ENCODE peak calls at places on chromosomes 13 and 19, in four cellular contexts. A, G, R and X are unnamed samples.
A peak's percentile ranks its signal among the peaks of the same experiment; 100 is the strongest.

GRCh38 chr13:28485551-28485950 is 9.4 kb downstream of the FLT1 start:
- DNase-seq in A (no peak), G (no peak), R (no peak), X (no peak)

GRCh38 chr13:86051134-86052103 is 252.2 kb upstream of the SLITRK6 start:
- DNase-seq in G (no peak), A (peak; percentile 30), R (no peak), X (no peak)

GRCh38 chr13:40660270-40660669 is 6.2 kb downstream of the FOXO1 start:
- DNase-seq in A (no peak), R (no peak), G (no peak), X (no peak)

GRCh38 chr19:49851456-49852259 is 699 bp downstream of the PTOV1 start:
- DNase-seq in G (peak; percentile 86), A (no peak), R (no peak), X (no peak)

GRCh38 chr13:28505543-28506135 is 10.7 kb upstream of the FLT1 start:
- DNase-seq in A (no peak), G (no peak), R (no peak), X (no peak)

GRCh38 chr13:96511587-96511986 is 421.7 kb downstream of the HS6ST3 start:
- DNase-seq in A (no peak), R (no peak), G (no peak), X (no peak)

GRCh38 chr13:73287871-73288270 is 229.1 kb downstream of the KLF5 start:
- DNase-seq in A (peak; percentile 12), G (no peak), R (no peak), X (no peak)

GRCh38 chr19:51529301-51529700 is 2.2 kb downstream of the SIGLEC6 start:
- DNase-seq in G (no peak), A (no peak), R (no peak), X (no peak)

GRCh38 chr19:36837525-36837901 is 674 bp downstream of the ZNF790 start:
- DNase-seq in A (no peak), G (no peak), R (no peak), X (no peak)

GRCh38 chr19:2478324-2478755 is 2.4 kb downstream of the GADD45B start:
- DNase-seq in A (peak; percentile 74), R (no peak), G (no peak), X (peak; percentile 96)

GRCh38 chr19:49212302-49212701 is 54.7 kb downstream of the TRPM4 start:
- DNase-seq in G (peak; percentile 12), A (no peak), R (no peak), X (no peak)

GRCh38 chr19:35213678-35214632 is 14.6 kb downstream of the FAM187B start:
- DNase-seq in R (peak; percentile 87), A (peak; percentile 85), G (no peak), X (peak; percentile 69)

GRCh38 chr13:49400755-49401659 is 42.9 kb downstream of the CAB39L start:
- DNase-seq in G (no peak), R (no peak), A (no peak), X (no peak)

GRCh38 chr19:36054733-36055686 is at the start of gene WDR62:
- DNase-seq in G (peak; percentile 95), R (peak; percentile 83), A (peak; percentile 98), X (peak; percentile 94)

GRCh38 chr13:84645196-84646071 is 763.2 kb upstream of the SLITRK1 start:
- DNase-seq in A (no peak), G (no peak), R (no peak), X (no peak)

GRCh38 chr19:39813264-39813998 is 20.5 kb downstream of the DYRK1B start:
- DNase-seq in G (no peak), R (no peak), A (no peak), X (no peak)

GRCh38 chr13:69950160-69950559 is 157.5 kb upstream of the ATXN8OS start:
- DNase-seq in R (no peak), G (no peak), A (no peak), X (no peak)

GRCh38 chr13:30697177-30697953 is 38.0 kb upstream of the ALOX5AP start:
- DNase-seq in G (no peak), A (no peak), R (no peak), X (no peak)

GRCh38 chr13:35978607-35979316 is 152.4 kb downstream of the DCLK1 start:
- DNase-seq in A (peak; percentile 40), G (peak; percentile 33), R (peak; percentile 29), X (peak; percentile 15)

GRCh38 chr13:23794267-23795161 is 94.7 kb downstream of the MIPEP start:
- DNase-seq in G (no peak), R (no peak), A (no peak), X (no peak)

GRCh38 chr13:99871249-99871898 is 100.2 kb downstream of the ZIC5 start:
- DNase-seq in A (no peak), G (no peak), R (no peak), X (no peak)

GRCh38 chr13:75637101-75637774 is 1.1 kb downstream of the LMO7 start:
- DNase-seq in A (no peak), R (no peak), G (no peak), X (no peak)

GRCh38 chr13:95643471-95643813 is 1.1 kb downstream of the DZIP1 start:
- DNase-seq in A (peak; percentile 23), G (no peak), R (no peak), X (no peak)

GRCh38 chr19:45769821-45770191 is 754 bp upstream of the SIX5 start:
- DNase-seq in R (no peak), G (no peak), A (peak; percentile 70), X (peak; percentile 45)

GRCh38 chr13:76683168-76683567 is 203.0 kb downstream of the KCTD12 start:
- DNase-seq in R (no peak), G (no peak), A (no peak), X (no peak)

GRCh38 chr13:76672422-76672821 is 213.8 kb downstream of the KCTD12 start:
- DNase-seq in A (no peak), G (no peak), R (no peak), X (no peak)

GRCh38 chr13:23695711-23696512 is 125.7 kb downstream of the TNFRSF19 start:
- DNase-seq in R (no peak), G (no peak), A (no peak), X (peak; percentile 61)

GRCh38 chr19:1065606-1066109 is 1.3 kb upstream of the ARHGAP45 start:
- DNase-seq in R (peak; percentile 68), G (no peak), A (no peak), X (no peak)

GRCh38 chr13:23552661-23553060 is 17.6 kb upstream of the TNFRSF19 start:
- DNase-seq in R (no peak), A (no peak), G (no peak), X (no peak)

GRCh38 chr13:39273953-39274352 is 235.7 kb downstream of the NHLRC3 start:
- DNase-seq in G (no peak), A (peak; percentile 5), R (no peak), X (no peak)

GRCh38 chr19:31378404-31378803 is 29.2 kb upstream of the TSHZ3 start:
- DNase-seq in R (no peak), G (no peak), A (peak; percentile 18), X (no peak)

GRCh38 chr13:45490068-45490467 is 25.3 kb downstream of the COG3 start:
- DNase-seq in R (no peak), G (no peak), A (peak; percentile 9), X (no peak)

GRCh38 chr19:48999481-49000325 is 6.0 kb downstream of the RUVBL2 start:
- DNase-seq in G (peak; percentile 56), R (no peak), A (peak; percentile 85), X (no peak)

GRCh38 chr13:21826214-21827015 is 155.5 kb downstream of the FGF9 start:
- DNase-seq in G (no peak), R (no peak), A (no peak), X (no peak)

GRCh38 chr19:5682293-5682592 is 1.4 kb downstream of the HSD11B1L start:
- DNase-seq in G (no peak), A (no peak), R (no peak), X (no peak)

GRCh38 chr19:54062643-54063042 is 1.1 kb downstream of the VSTM1 start:
- DNase-seq in G (peak; percentile 5), A (no peak), R (no peak), X (no peak)

GRCh38 chr19:4583961-4584669 is 24.6 kb upstream of the SEMA6B start:
- DNase-seq in G (peak; percentile 74), R (no peak), A (no peak), X (no peak)

GRCh38 chr13:48892311-48892710 is 83.4 kb upstream of the FNDC3A start:
- DNase-seq in G (no peak), R (peak; percentile 59), A (peak; percentile 69), X (no peak)

GRCh38 chr13:99182439-99182838 is 18.2 kb upstream of the UBAC2 start:
- DNase-seq in G (no peak), A (no peak), R (no peak), X (no peak)

GRCh38 chr19:12782424-12783225 is 7.3 kb upstream of the HOOK2 start:
- DNase-seq in G (peak; percentile 87), R (no peak), A (peak; percentile 81), X (peak; percentile 80)

GRCh38 chr13:51267581-51267980 is 45.4 kb downstream of the FAM124A start:
- DNase-seq in G (no peak), R (no peak), A (no peak), X (no peak)
- TF ChIP-seq REST in G (no peak), R (peak; percentile 9), A (no peak), X (peak; percentile 84)

GRCh38 chr19:11624064-11624463 is 26.8 kb downstream of the ZNF627 start:
- DNase-seq in G (no peak), A (no peak), R (no peak), X (no peak)
- H3K4me3 ChIP-seq in G (no peak overlapping the region), A (no peak overlapping the region), R (no peak overlapping the region), X (no peak overlapping the region)

DNA sequence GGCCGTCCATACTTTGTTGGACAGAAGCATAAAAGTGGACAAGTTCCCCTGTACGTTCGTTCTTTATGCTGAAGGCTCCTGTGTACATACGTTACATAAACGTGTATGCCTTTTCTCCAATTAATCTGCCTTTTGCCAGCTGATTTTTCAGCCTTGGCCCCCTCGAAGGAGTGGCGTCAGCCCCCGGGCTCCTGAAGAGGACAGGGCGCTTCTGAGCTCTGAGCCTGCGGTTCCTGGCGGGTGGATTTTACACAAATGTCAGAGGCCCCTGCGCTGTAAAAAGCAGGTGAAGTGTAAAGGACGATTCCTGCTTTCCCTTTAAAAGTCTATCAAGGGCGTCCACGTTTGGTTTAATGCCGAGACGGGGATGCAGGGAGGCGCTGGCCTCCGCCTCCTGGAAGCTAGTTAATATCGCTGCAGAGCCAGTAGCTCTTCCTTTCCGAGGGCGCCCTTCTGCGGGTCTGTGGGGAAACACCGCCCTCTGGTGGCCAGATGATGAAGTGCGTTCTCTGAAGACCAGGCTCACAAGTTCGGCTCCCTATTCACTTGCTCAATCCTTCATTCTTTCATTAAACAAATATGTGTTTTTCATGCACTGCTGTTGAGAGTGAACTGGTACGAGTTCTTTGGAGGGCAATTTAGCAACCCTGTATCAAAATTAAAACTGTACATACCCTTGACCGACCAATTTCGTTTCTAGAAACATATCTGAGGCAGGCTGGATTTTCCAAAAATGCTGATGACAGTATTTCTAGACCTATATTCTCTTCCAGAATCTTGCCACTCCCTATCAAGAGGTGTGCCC is 62.0 kb downstream of the GPR12 start:
- DNase-seq in A (peak; percentile 72), R (peak; percentile 54), G (peak; percentile 73), X (peak; percentile 50)
- TF ChIP-seq CTCF in A (peak; percentile 69), R (peak; percentile 72), G (peak; percentile 90), X (peak; percentile 94)

DNA sequence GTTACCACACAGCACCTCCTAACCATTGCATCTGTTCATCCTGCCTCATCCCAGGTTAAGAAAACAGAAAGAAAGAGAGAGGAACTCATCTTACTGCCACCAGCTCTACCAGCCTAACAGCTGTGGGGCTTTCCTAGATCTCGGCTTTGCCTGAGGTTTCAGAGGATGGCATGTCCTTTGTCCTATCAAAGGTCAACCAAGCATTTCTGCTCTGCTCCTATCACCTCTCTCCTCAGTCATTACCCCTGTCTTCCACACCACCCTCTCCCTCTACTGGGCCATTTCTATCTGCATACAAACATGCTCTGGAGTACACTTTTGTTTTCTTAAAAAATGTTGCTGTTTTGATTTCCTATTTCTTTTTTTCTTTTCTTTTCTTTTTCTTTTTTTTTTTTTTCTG is 393.3 kb downstream of the IRS2 start:
- DNase-seq in R (no peak), G (no peak), A (no peak), X (no peak)
- TF ChIP-seq REST in R (no peak), G (no peak), A (no peak), X (no peak)